ENCODE peak calls at places on chromosomes 2 and 18, in four cellular contexts. K is heart right ventricle, B is GM10248, Q is PC-3. H is an unnamed sample.

GRCh38 chr2:20439193-20439475 is 7.7 kb upstream of the RHOB start:
- DNase-seq in B (no peak), K (no peak), Q (peak), H (no peak)

GRCh38 chr2:112706170-112706664 is 14.6 kb upstream of the NT5DC4 start:
- DNase-seq in B (no peak), Q (peak), K (no peak), H (peak)

GRCh38 chr18:44816449-44816848 is 135.8 kb downstream of the SETBP1 start:
- DNase-seq in B (no peak), K (no peak), Q (no peak), H (no peak)

GRCh38 chr18:37383036-37383788 is 182.4 kb downstream of the CELF4 start:
- DNase-seq in B (no peak), Q (peak), K (no peak), H (no peak)

GRCh38 chr18:12234451-12235190 is 19.5 kb upstream of the CIDEA start:
- DNase-seq in Q (no peak), B (no peak), K (no peak), H (no peak)

GRCh38 chr2:9053534-9053931 is 50.0 kb upstream of the MBOAT2 start:
- DNase-seq in B (no peak), Q (peak), K (no peak), H (no peak)

GRCh38 chr2:163778045-163778753 is 42.4 kb upstream of the FIGN start:
- DNase-seq in Q (peak), B (no peak), K (no peak), H (no peak)

GRCh38 chr2:24228470-24228869 is 53.6 kb downstream of the FAM228A start:
- DNase-seq in B (no peak), K (no peak), Q (peak), H (no peak)

GRCh38 chr18:9387891-9388290 is 53.3 kb downstream of the TWSG1 start:
- DNase-seq in B (no peak), Q (no peak), K (no peak), H (no peak)

GRCh38 chr18:9386872-9387271 is 52.3 kb downstream of the TWSG1 start:
- DNase-seq in B (no peak), Q (no peak), K (no peak), H (no peak)

GRCh38 chr18:9389706-9390105 is 55.1 kb downstream of the TWSG1 start:
- DNase-seq in K (no peak), Q (peak), B (no peak), H (no peak)

DNA sequence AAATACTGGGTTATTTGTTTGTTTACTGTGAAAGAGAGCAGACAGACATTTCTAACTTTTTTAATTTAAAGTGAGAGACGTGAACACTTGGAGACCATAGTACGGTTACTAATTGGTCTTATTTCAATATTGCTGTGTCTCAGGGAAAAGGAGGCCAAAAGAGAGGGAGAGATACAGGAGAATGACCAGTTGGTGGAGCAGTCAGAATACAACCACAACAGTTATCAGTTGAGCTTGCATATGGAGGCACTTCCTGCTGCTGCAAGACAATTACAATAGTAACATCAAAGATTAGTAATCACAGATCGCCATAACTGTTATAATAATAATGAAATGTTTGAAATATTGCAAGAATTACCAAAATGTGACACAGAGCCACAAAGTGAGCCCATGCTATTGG is 58.2 kb downstream of the TWSG1 start:
- DNase-seq in B (no peak), Q (no peak), K (no peak), H (no peak)
- TF ChIP-seq CTCF in B (no peak), Q (peak), K (no peak), H (no peak)

GRCh38 chr2:234269769-234270204 is 219.3 kb downstream of the SPP2 start:
- DNase-seq in K (no peak), B (no peak), Q (peak), H (no peak)

GRCh38 chr2:234272069-234272850 is 221.8 kb downstream of the SPP2 start:
- DNase-seq in B (no peak), K (no peak), Q (no peak), H (no peak)

GRCh38 chr2:234268314-234268713 is 217.8 kb downstream of the SPP2 start:
- DNase-seq in B (no peak), Q (no peak), K (no peak), H (no peak)

GRCh38 chr2:234273887-234274584 is 222.8 kb downstream of the ARL4C start:
- DNase-seq in Q (no peak), B (no peak), K (no peak), H (peak)

DNA sequence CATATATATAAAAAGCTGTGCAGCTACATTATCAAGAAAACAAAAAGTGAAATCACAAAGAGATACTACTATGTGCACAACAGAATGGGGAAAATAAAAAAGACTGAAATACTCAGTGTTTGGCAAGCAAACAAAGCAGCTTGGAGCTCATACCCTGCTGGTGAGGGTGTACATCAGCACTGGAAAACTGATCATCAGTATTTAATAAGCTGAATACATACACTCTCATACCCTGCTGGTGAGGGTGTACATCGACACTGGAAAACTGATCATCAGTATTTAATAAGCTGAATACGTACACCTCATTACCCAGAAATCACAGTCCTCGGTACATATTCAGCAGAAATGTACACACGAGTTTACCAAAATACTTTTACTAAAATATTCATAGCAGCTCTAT is 220.8 kb downstream of the SPP2 start:
- DNase-seq in Q (no peak), K (no peak), B (no peak), H (no peak)
- TF ChIP-seq CTCF in Q (no peak), K (no peak), B (no peak), H (no peak)

DNA sequence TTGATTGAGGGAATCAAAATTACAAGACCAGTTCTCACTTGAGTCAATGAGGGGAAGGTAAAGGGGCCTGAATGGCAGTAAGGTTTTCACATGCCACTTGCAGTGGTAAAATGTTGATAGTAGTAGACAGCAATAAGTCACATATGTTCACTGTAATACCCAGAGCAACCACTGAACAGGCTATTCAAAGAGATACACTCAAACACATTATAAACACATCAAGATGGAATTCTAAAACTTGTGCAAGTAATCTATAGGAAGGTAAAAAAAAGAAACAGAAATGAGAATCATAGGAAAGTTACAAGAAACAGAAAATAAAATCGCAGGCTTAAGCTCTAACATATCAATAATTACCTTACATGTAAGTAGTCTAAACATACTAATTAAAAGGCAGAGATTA is 86.6 kb upstream of the AFF3 start:
- DNase-seq in K (no peak), Q (no peak), B (no peak), H (no peak)
- TF ChIP-seq CTCF in K (no peak), Q (peak), B (no peak), H (no peak)

DNA sequence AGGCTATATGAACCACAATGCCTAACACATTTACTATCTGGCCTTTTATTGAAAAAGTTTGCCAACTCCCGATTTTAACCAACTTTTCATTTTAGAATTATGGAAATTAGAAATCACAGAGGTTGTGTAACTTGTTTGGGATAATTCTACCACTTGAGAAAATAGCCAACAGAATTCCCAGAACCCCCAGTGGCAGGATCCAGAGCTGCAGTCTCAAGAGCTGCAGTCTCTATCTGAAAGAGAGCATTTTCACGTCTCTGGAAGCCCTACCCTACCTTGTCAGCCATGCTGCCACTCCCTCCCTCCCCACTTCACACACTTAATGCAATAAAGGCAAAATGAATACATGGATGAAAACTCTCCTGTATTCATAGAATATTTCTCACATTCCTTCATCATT is 23.4 kb upstream of the TSPYL6 start:
- DNase-seq in B (no peak), Q (peak), K (no peak), H (no peak)
- TF ChIP-seq CTCF in B (no peak), Q (peak), K (no peak), H (no peak)

DNA sequence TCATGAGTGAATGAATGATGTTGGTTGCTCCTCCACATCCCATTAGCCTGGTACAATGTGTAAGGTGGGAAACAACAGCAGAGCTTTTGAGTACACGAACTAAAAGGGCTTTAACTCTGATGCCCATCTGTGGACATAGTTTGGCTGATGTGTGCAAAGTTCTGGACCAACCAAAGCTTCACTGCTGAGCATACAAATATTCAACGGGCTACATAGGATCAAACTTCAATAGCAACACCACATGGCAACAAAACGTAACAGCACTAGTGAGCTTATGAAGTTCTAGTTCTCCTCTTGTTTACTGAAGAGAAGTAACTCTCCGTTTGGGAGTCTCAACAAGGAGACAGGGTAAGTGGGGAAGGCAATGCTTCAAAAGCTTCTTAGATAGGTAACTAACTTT is 20.4 kb downstream of the STAM2 start:
- DNase-seq in K (no peak), B (no peak), Q (no peak), H (no peak)
- TF ChIP-seq CTCF in K (no peak), B (peak), Q (no peak), H (no peak)

GRCh38 chr2:153873062-153874048 is 1.6 kb downstream of the GALNT13 start:
- DNase-seq in Q (no peak), B (no peak), K (no peak), H (no peak)

GRCh38 chr2:153871231-153872221 is at the start of gene GALNT13:
- DNase-seq in K (peak), Q (peak), B (no peak), H (peak)

GRCh38 chr2:153866595-153866994 is 5.1 kb upstream of the GALNT13 start:
- DNase-seq in B (no peak), K (no peak), Q (no peak), H (no peak)

GRCh38 chr2:153872311-153873061 is 764 bp downstream of the GALNT13 start:
- DNase-seq in B (no peak), Q (no peak), K (no peak), H (peak)

DNA sequence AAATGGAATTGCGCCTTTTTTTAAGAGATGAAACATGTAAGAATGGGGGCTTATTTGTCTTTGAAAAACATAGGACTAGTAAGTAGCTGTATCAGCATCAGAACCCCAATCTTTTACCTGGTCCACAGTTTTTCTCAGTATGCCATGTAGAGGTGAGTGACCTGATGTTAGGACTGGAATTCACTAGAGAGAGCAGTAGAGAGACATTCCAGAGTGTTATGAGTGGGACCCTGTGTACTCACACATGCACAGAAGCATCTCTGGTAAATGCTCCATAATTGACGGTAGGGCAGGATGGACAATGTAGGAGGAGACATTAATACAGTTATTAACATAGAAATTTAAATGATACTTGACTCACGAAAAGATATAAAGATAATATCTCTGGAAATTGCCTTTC is 1.4 kb upstream of the GALNT13 start:
- DNase-seq in K (no peak), Q (no peak), B (no peak), H (no peak)
- TF ChIP-seq CTCF in K (no peak), Q (peak), B (no peak), H (no peak)

GRCh38 chr2:149575277-149575676 is 12.3 kb downstream of the MMADHC start:
- DNase-seq in B (no peak), Q (no peak), K (no peak), H (no peak)

GRCh38 chr2:149575742-149576141 is 11.8 kb downstream of the MMADHC start:
- DNase-seq in K (no peak), B (no peak), Q (no peak), H (no peak)

GRCh38 chr2:149577269-149577668 is 10.3 kb downstream of the MMADHC start:
- DNase-seq in K (no peak), Q (no peak), B (no peak), H (no peak)

GRCh38 chr2:149572102-149572953 is 15.2 kb downstream of the MMADHC start:
- DNase-seq in K (no peak), B (no peak), Q (no peak), H (no peak)

GRCh38 chr2:149573760-149574159 is 13.8 kb downstream of the MMADHC start:
- DNase-seq in B (no peak), K (no peak), Q (peak), H (no peak)
- TF ChIP-seq CTCF in B (peak), K (peak), Q (peak), H (peak)

GRCh38 chr2:59804662-59805258 is 748.7 kb downstream of the BCL11A start:
- DNase-seq in K (no peak), B (no peak), Q (no peak), H (no peak)
- TF ChIP-seq CTCF in K (no peak), B (no peak), Q (no peak), H (no peak)

GRCh38 chr2:33666879-33667278 is 67.8 kb upstream of the FAM98A start:
- DNase-seq in K (no peak), Q (no peak), B (no peak), H (no peak)
- TF ChIP-seq CTCF in K (peak), Q (peak), B (no peak), H (no peak)

H was measured in activated CD8-positive, alpha-beta T cell treated with anti-CD3 and anti-CD28 coated beads for 36 hours.